ENCODE peak calls at places on chromosome 5, in six cellular contexts. O, H, I, C, P and M are unnamed samples.

GRCh38 chr5:4372481-4372880 is 767.6 kb upstream of the ADAMTS16 start:
- DNase-seq in I (no peak), H (no peak), P (no peak), O (no peak), C (no peak), M (no peak)

GRCh38 chr5:62689599-62690368 is 111.2 kb downstream of the LRRC70 start:
- DNase-seq in O (no peak), C (no peak), P (no peak), H (no peak), I (no peak), M (peak; percentile 9)

GRCh38 chr5:3029396-3029795 is 277.9 kb upstream of the IRX2 start:
- DNase-seq in C (no peak), I (no peak), O (no peak), H (no peak), P (no peak), M (no peak)

GRCh38 chr5:56259002-56259511 is 25.9 kb upstream of the ANKRD55 start:
- DNase-seq in H (peak; percentile 98), O (no peak), I (no peak), C (peak; percentile 97), P (no peak), M (peak; percentile 98)

GRCh38 chr5:5902665-5903064 is 475.7 kb downstream of the MED10 start:
- DNase-seq in H (no peak), P (no peak), O (no peak), I (no peak), C (no peak), M (no peak)

GRCh38 chr5:124220418-124220817 is 526.0 kb downstream of the ZNF608 start:
- DNase-seq in C (no peak), P (no peak), I (no peak), H (no peak), O (no peak), M (no peak)

GRCh38 chr5:61737991-61738390 is 405.9 kb downstream of the ZSWIM6 start:
- DNase-seq in C (no peak), O (no peak), P (no peak), H (no peak), I (no peak), M (no peak)

GRCh38 chr5:9419794-9420193 is 126.1 kb downstream of the SEMA5A start:
- DNase-seq in C (no peak), I (no peak), O (no peak), H (no peak), P (no peak), M (no peak)

GRCh38 chr5:168136340-168136739 is 155.1 kb upstream of the WWC1 start:
- DNase-seq in P (no peak), I (no peak), C (no peak), O (no peak), H (no peak), M (no peak)

GRCh38 chr5:37875051-37875787 is 35.4 kb upstream of the GDNF start:
- DNase-seq in O (no peak), P (no peak), I (no peak), C (peak; percentile 92), H (peak; percentile 87), M (peak; percentile 54)

GRCh38 chr5:13477118-13477737 is 467.3 kb downstream of the DNAH5 start:
- DNase-seq in P (no peak), O (no peak), I (no peak), C (peak; percentile 89), H (peak; percentile 27), M (peak; percentile 77)

GRCh38 chr5:111439473-111440075 is 72.8 kb downstream of the STARD4 start:
- DNase-seq in H (peak; percentile 33), I (no peak), C (peak; percentile 65), P (no peak), O (no peak), M (peak; percentile 40)

GRCh38 chr5:6436715-6437340 is 11.8 kb upstream of the UBE2QL1 start:
- DNase-seq in H (peak; percentile 8), C (no peak), O (no peak), P (no peak), I (no peak), M (no peak)

GRCh38 chr5:104659497-104659896 is 1096.9 kb upstream of the NUDT12 start:
- DNase-seq in H (no peak), I (no peak), C (no peak), O (no peak), P (no peak), M (no peak)

GRCh38 chr5:40572359-40572758 is 107.4 kb upstream of the PTGER4 start:
- DNase-seq in C (no peak), H (no peak), P (no peak), I (no peak), O (no peak), M (no peak)

GRCh38 chr5:168317521-168318147 is 26.2 kb downstream of the WWC1 start:
- DNase-seq in I (no peak), C (peak; percentile 100), H (peak; percentile 92), P (peak; percentile 61), O (no peak), M (peak; percentile 98)

GRCh38 chr5:113634957-113635356 is 121.5 kb downstream of the YTHDC2 start:
- DNase-seq in H (no peak), C (no peak), I (no peak), O (no peak), P (no peak), M (no peak)

GRCh38 chr5:14326035-14326909 is 183.1 kb downstream of the TRIO start:
- DNase-seq in I (no peak), P (peak; percentile 35), O (no peak), C (no peak), H (no peak), M (no peak)

DNA sequence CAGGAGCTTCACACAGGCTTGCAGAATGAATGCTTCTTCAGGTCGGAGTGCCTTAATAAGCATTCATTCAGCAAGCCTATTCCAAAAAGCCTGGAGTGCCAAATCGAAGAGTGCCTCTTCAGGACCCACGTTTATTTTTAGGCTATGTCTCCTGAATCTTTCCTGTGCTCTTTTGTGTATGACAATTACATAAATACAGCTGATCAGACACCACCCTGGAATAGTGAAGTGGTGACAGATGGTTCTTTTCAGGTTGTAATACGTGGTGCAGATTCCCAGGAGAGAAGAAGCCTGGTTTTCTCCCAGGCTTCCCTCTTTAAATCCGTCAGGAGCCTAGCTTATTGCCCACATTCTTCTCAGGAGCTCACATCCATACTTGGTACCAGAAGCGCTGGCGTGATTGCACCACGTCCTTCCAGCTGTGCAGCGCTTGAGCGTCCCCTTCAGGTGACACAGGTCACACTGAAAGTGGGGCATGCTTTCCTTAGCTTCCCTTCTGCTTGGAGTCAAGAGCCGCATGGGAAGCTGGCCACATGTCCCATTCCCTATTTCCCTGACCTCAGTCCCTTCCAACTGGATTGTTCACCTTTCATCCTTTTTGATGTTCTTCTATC is 123.1 kb downstream of the ADCY2 start:
- DNase-seq in P (peak; percentile 73), O (no peak), H (no peak), I (no peak), C (no peak), M (no peak)
- TF ChIP-seq CTCF in P (peak; percentile 90), O (no peak), H (no peak), I (no peak), C (no peak), M (no peak)

GRCh38 chr5:139389701-139390638 is at the start of gene MZB1:
- DNase-seq in O (no peak), H (no peak), C (no peak), I (peak; percentile 95), P (no peak), M (no peak)

GRCh38 chr5:139390639-139391569 is 1.2 kb upstream of the MZB1 start:
- DNase-seq in C (no peak), I (no peak), H (no peak), O (no peak), P (no peak), M (no peak)

GRCh38 chr5:139386039-139386438 is 2.9 kb upstream of the SLC23A1 start:
- DNase-seq in C (no peak), O (no peak), H (no peak), P (no peak), I (no peak), M (no peak)

GRCh38 chr5:139387611-139388197 is 2.0 kb downstream of the MZB1 start:
- DNase-seq in O (no peak), I (peak; percentile 70), H (no peak), P (no peak), C (no peak), M (no peak)

DNA sequence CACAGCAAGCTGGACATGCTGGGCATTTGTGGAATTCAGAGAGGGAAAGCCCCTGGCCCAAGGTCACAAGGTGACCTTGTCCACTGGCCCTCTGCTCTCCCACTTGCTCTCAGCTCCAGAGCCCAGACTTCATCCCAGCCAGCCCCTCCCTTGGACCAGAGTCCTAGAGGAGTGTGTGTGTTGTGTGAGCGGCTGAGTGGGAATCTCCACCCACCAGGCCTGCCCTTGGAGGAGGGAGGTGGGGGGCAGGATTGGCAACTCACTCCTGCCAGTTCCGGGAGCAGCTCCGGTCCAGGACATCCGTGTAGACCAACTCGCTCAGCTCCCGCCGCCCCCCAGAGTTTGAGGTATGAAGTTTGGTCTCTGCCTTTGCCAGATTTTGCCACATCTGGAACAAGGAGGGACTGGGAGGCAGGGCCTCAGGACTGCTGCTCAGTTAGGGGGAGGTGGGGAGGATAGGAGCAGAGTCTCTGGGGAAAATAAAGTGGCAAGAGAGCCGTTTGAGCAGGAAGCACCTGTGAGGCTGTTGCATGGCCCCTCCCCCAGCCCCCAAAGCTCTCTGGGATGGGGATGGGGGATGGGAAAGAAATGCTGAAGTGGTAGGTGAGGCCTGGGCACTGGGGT is 1.4 kb downstream of the MZB1 start:
- DNase-seq in P (no peak), I (peak; percentile 96), C (peak; percentile 20), H (peak; percentile 50), O (no peak), M (peak; percentile 51)
- H3K4me3 ChIP-seq in P (no peak overlapping the region), I (peak overlapping the region; percentile 79), C (no peak overlapping the region), H (peak overlapping the region; percentile 13), O (no peak overlapping the region), M (no peak overlapping the region)

DNA sequence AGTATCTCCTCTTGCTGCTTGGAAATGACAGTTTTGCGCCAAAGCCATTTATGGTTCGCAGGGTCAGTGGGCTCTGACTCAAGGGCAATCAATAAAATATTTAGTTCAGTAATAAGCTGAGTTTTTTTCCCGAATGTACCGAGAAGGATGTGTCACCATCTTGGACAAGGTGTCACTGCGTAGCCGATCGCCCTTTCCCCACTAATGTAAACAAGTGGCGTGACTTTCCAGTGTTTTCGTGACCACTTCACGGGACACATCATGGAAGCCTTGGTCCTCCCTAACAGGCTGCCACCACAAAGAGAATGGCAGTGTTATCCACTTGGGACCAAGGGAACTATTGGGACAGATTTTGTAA is 16.4 kb downstream of the ISL1 start:
- DNase-seq in I (no peak), P (no peak), C (no peak), H (no peak), O (no peak), M (no peak)
- TF ChIP-seq CTCF in I (no peak), P (no peak), C (no peak), H (no peak), O (no peak), M (no peak)

DNA sequence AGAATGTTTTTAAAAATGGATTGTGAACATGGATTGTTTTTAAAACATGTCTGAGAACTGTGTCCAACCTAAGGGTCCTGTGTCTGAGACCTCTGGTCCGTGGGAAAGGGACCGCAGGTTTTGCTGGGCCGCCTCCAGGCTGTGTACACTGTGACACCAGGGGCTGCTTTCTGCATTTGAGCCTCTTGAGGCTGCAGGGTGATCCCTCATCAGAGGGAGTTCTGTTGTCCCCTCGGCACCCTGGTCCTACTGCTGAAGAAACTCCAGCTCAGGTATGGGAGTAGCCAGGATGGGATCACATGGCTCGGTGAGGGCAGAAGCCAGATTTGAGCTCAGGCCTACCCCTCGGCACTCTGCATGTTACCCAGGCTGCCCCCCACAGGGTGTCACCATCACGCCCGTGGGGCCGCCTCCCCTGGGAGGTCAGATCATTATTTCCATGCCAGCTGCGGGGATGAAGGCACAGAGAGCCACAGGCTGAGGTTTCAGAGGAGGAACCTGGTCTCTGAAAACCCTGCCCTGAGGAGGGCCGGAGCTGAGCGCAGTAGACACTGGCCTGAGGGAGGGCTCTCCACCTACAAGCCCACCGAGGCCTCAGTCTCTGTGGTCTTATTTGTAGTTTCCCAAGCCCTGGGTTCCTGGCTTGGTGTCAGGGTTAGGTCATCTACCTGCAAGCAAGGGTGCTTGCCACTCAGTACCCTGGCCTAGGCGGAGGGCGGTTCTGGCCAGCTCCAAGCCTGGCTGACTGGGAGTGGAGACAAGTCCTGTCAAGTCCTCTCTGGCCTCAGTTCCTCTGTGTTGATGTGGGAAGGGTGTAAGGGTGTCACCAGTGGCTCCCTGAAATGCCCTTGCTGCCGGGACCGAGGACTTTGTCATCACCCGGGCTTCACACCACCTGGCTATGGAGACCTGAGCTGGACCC is 2.8 kb downstream of the PRR7 start:
- DNase-seq in H (no peak), I (peak; percentile 22), C (no peak), O (no peak), P (no peak), M (no peak)
- H3K4me3 ChIP-seq in H (no peak overlapping the region), I (no peak overlapping the region), C (no peak overlapping the region), O (no peak overlapping the region), P (no peak overlapping the region), M (no peak overlapping the region)